ENCODE peak calls at places on chromosomes 5 and 9, in five cellular contexts. K is IMR-90, R is psoas muscle, D is PC-9, J is suprapubic skin. O is an unnamed sample.

GRCh38 chr5:1348986-1349245 is 4.0 kb upstream of the CLPTM1L start:
- DNase-seq in J (no peak), D (no peak), R (no peak), K (no peak), O (no peak)

GRCh38 chr5:61637566-61637965 is 305.5 kb downstream of the ZSWIM6 start:
- DNase-seq in J (no peak), R (no peak), D (no peak), K (no peak), O (no peak)

GRCh38 chr5:1916041-1917001 is 33.6 kb upstream of the IRX4 start:
- DNase-seq in K (no peak), J (peak; percentile 54), D (no peak), R (no peak), O (no peak)

GRCh38 chr9:111959468-111959941 is 62.9 kb downstream of the UGCG start:
- DNase-seq in D (peak; percentile 98), R (peak; percentile 67), J (peak; percentile 79), K (peak; percentile 89), O (peak; percentile 99)

GRCh38 chr5:207599-207998 is 10.4 kb downstream of the CCDC127 start:
- DNase-seq in D (no peak), K (peak; percentile 33), J (no peak), R (no peak), O (no peak)

GRCh38 chr5:109956884-109957283 is 267.2 kb downstream of the MAN2A1 start:
- DNase-seq in J (no peak), R (no peak), K (no peak), D (no peak), O (no peak)

GRCh38 chr5:83900307-83900706 is 179.7 kb upstream of the HAPLN1 start:
- DNase-seq in D (no peak), K (peak; percentile 30), R (no peak), J (no peak), O (no peak)

GRCh38 chr9:112112519-112112918 is 62.6 kb downstream of the SUSD1 start:
- DNase-seq in D (peak; percentile 97), R (no peak), K (peak; percentile 92), J (no peak), O (peak; percentile 93)

GRCh38 chr5:180128671-180129261 is 57.2 kb upstream of the RNF130 start:
- DNase-seq in J (peak; percentile 51), R (peak; percentile 36), D (peak; percentile 17), K (no peak), O (no peak)

GRCh38 chr5:146644811-146645210 is 128.8 kb upstream of the GPR151 start:
- DNase-seq in D (no peak), R (no peak), K (no peak), J (no peak), O (no peak)

GRCh38 chr9:99112750-99113417 is 8.0 kb downstream of the TGFBR1 start:
- DNase-seq in K (no peak), J (no peak), D (no peak), R (no peak), O (no peak)

GRCh38 chr9:101220341-101220740 is 164.5 kb downstream of the BAAT start:
- DNase-seq in D (no peak), J (no peak), K (no peak), R (no peak), O (no peak)

GRCh38 chr9:136784249-136784996 is 6.7 kb upstream of the TMEM141 start:
- DNase-seq in J (no peak), R (no peak), D (no peak), K (no peak), O (no peak)

GRCh38 chr9:90830977-90831376 is 29.4 kb downstream of the SYK start:
- DNase-seq in R (no peak), K (no peak), J (no peak), D (no peak), O (no peak)

GRCh38 chr9:106980551-106981101 is 117.7 kb downstream of the ZNF462 start:
- DNase-seq in R (no peak), D (no peak), K (peak; percentile 36), J (no peak), O (no peak)

GRCh38 chr9:20754556-20754955 is 70.5 kb downstream of the FOCAD start:
- DNase-seq in K (peak; percentile 11), R (no peak), J (no peak), D (peak; percentile 67), O (no peak)

GRCh38 chr5:109688999-109689739 is 558 bp upstream of the MAN2A1 start:
- DNase-seq in R (peak; percentile 93), D (peak; percentile 81), K (peak; percentile 84), J (peak; percentile 87), O (peak; percentile 75)

GRCh38 chr5:103119067-103119764 is 722 bp downstream of the GIN1 start:
- DNase-seq in J (no peak), D (no peak), R (no peak), K (peak; percentile 13), O (peak; percentile 14)

GRCh38 chr5:149586708-149587318 is 5.5 kb downstream of the ARHGEF37 start:
- DNase-seq in K (no peak), J (no peak), R (no peak), D (peak; percentile 83), O (no peak)

GRCh38 chr9:97895695-97896332 is 26.5 kb downstream of the TRMO start:
- DNase-seq in D (no peak), K (peak; percentile 15), R (no peak), J (no peak), O (peak; percentile 55)

GRCh38 chr9:86324308-86324707 is 29.9 kb downstream of the TUT7 start:
- DNase-seq in D (no peak), R (no peak), J (no peak), K (peak; percentile 75), O (no peak)

DNA sequence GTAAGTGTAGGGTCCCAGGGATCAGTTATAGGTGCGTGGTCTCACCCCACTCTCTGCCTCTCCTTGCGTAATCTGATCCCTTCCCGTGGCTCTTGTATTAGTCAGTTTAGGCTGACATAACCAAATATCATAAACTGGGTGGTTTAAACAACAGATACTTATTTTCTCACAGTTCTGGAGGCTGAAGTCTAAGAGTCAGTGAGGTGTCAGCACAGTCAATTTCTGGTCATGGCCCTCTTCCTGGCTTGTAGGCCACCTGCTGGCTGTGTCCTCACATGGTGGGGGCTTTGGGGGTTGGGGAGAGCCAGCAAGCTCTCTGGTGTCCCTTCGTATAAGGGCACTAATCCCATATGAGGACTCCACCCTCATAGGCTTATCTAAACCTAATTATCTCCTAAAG is 32.3 kb downstream of the CARTPT start:
- DNase-seq in J (no peak), D (no peak), R (no peak), K (no peak), O (no peak)
- TF ChIP-seq CTCF in J (no peak), D (no peak), R (no peak), K (no peak), O (no peak)

DNA sequence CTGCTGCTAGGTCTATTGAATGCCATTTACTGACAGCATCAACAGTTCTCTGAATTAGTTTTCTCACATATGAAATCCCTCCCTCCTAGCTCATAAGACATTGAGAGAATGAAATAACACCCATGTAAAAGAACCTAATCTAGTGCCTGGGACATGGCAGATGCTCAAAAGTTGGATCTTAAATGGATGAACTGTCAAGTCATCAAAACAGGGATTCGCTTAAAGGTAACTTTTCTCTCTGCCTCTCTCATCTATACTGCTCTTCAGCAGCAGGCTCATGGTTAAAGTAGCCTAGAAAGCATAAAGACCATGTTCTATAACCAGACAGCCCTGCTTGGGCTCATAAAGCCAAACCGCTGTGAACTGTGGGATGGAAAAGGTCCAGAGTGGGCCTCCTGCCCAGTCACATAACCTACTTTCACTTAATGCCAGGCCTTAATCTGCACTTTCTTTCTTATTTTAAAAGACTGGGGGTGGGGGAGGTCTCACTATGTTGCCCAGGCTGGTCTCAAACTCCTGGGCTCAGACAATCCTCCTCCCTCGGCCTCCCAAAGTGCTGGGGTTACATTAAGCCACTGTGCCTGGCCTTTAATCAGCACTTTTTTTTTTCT is 3.7 kb downstream of the TMEM245 start:
- DNase-seq in R (no peak), J (no peak), D (no peak), K (no peak), O (no peak)
- H3K4me1 ChIP-seq in R (peaks cover 70% of the 10 kb centered on the region), J (peaks cover 69% of the 10 kb centered on the region), D (peaks cover 69% of the 10 kb centered on the region), K (peaks cover 5% of the 10 kb centered on the region), O (peaks cover 17% of the 10 kb centered on the region)

GRCh38 chr5:159098285-159099048 is 1.2 kb downstream of the EBF1 start:
- DNase-seq in R (no peak), J (no peak), K (no peak), D (no peak), O (no peak)

GRCh38 chr5:159097461-159098284 is 2.0 kb downstream of the EBF1 start:
- DNase-seq in K (peak; percentile 25), R (peak; percentile 62), D (no peak), J (no peak), O (no peak)

GRCh38 chr5:159100022-159100927 is 559 bp upstream of the EBF1 start:
- DNase-seq in R (peak; percentile 94), J (peak; percentile 94), D (no peak), K (peak; percentile 88), O (peak; percentile 54)

GRCh38 chr5:159100928-159101646 is 1.4 kb upstream of the EBF1 start:
- DNase-seq in K (no peak), R (no peak), D (no peak), J (no peak), O (no peak)

DNA sequence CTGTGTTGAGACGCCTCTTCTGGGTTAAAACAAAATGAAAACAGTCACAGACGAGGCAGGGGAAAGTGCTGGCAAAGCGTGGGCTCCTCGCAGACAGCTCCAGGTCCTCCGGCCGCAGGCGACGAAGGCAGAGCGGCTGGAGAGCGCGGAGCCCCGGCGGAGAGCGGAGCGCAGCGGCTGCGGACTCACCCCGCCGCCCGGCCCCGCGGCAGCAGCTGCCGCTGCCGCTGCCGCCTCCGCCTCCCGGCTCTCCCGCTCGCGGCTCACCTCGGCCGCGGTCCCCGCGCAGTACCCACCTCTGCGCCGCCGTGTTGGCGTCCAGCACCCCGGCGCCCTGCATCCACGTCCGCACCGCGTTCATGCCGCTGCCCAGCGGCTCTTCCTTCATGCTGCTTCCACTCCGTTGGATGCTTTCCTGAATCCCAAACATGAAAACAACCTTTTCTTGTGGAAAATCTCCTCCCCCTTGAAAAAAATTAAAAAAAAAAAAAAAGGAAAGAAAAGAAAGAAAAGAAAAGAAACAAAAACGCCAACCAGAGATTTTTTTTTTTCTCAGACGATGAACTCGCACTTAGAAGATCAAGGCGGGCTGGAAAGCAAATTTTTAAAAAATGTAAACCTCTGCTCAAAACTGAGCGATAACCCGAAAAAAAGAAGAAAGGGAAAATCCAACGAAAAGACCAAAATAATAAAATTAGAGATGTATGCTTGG is 511 bp downstream of the EBF1 start:
- DNase-seq in J (no peak), R (peak; percentile 51), K (peak; percentile 63), D (no peak), O (no peak)
- H3K27ac ChIP-seq in J (peak overlapping the region; percentile 90), R (peak overlapping the region; percentile 74), K (peak overlapping the region; percentile 80), D (no peak overlapping the region), O (no peak overlapping the region)

GRCh38 chr5:9851458-9851857 is 221.3 kb upstream of the TAS2R1 start:
- DNase-seq in K (peak; percentile 96), R (no peak), D (no peak), J (no peak), O (peak; percentile 67)
- TF ChIP-seq CTCF in K (peak; percentile 41), R (no peak), D (peak; percentile 39), J (no peak), O (peak; percentile 40)

GRCh38 chr9:12760758-12761157 is 14.1 kb upstream of the LURAP1L start:
- DNase-seq in K (peak; percentile 23), R (no peak), J (no peak), D (no peak), O (no peak)
- H3K4me1 ChIP-seq in K (no peaks in the 10 kb centered on the region), R (no peaks in the 10 kb centered on the region), J (no peaks in the 10 kb centered on the region), D (no peaks in the 10 kb centered on the region), O (no peaks in the 10 kb centered on the region)

GRCh38 chr5:73728493-73729273 is 102.7 kb downstream of the ARHGEF28 start:
- DNase-seq in K (no peak), D (no peak), J (no peak), R (no peak), O (no peak)
- H3K27ac ChIP-seq in K (no peak overlapping the region), D (no peak overlapping the region), J (no peak overlapping the region), R (no peak overlapping the region), O (no peak overlapping the region)